ENCODE peak calls at places on chromosomes 3 and 15, in seven cellular contexts. A, P, K, R, Q, N and M are unnamed samples.

GRCh38 chr3:129602730-129603560 is 3.5 kb downstream of the PLXND1 start:
- DNase-seq in Q (no peak), A (peak), P (no peak), K (no peak), N (peak), R (no peak), M (no peak)

GRCh38 chr15:87267798-87268197 is 988.7 kb downstream of the NTRK3 start:
- DNase-seq in R (no peak), Q (no peak), N (no peak), K (no peak), P (no peak), A (peak), M (no peak)

GRCh38 chr3:179653777-179654117 is 907 bp downstream of the USP13 start:
- DNase-seq in K (no peak), N (no peak), R (no peak), A (no peak), Q (no peak), P (no peak), M (no peak)

GRCh38 chr15:62075595-62076279 is 9.0 kb downstream of the C2CD4A start:
- DNase-seq in P (no peak), N (no peak), K (no peak), Q (no peak), A (no peak), R (no peak), M (no peak)

GRCh38 chr3:125003369-125003853 is 52.4 kb downstream of the HEG1 start:
- DNase-seq in P (no peak), Q (no peak), A (no peak), K (no peak), R (no peak), N (no peak), M (no peak)

GRCh38 chr15:64713592-64713991 is 61.8 kb downstream of the RBPMS2 start:
- DNase-seq in N (no peak), K (no peak), Q (no peak), R (no peak), A (no peak), P (no peak), M (no peak)

GRCh38 chr3:58463181-58463941 is 28.5 kb upstream of the KCTD6 start:
- DNase-seq in N (peak), K (peak), Q (peak), A (peak), R (peak), P (no peak), M (peak)

GRCh38 chr3:7456376-7456775 is 595.5 kb downstream of the GRM7 start:
- DNase-seq in P (no peak), Q (no peak), R (no peak), N (no peak), K (no peak), A (no peak), M (no peak)

GRCh38 chr3:134336587-134336986 is 37.7 kb downstream of the AMOTL2 start:
- DNase-seq in K (no peak), R (no peak), A (peak), Q (no peak), P (no peak), N (peak), M (no peak)

GRCh38 chr3:48023377-48023776 is 7.2 kb upstream of the MAP4 start:
- DNase-seq in A (no peak), Q (no peak), R (no peak), K (no peak), P (no peak), N (no peak), M (no peak)

GRCh38 chr3:51938780-51939425 is 2.8 kb downstream of the RRP9 start:
- DNase-seq in P (no peak), R (no peak), A (no peak), K (no peak), N (peak), Q (no peak), M (no peak)

GRCh38 chr15:59691194-59691805 is 2.2 kb upstream of the BNIP2 start:
- DNase-seq in K (peak), R (peak), P (no peak), Q (peak), A (no peak), N (no peak), M (no peak)

GRCh38 chr3:126908752-126909275 is 74.1 kb upstream of the PLXNA1 start:
- DNase-seq in N (no peak), K (no peak), P (no peak), R (no peak), A (peak), Q (no peak), M (no peak)

GRCh38 chr15:69615756-69616155 is 163.1 kb downstream of the RPLP1 start:
- DNase-seq in Q (no peak), N (no peak), A (no peak), R (no peak), P (no peak), K (no peak), M (no peak)

GRCh38 chr15:100763764-100764750 is 115.6 kb upstream of the ALDH1A3 start:
- DNase-seq in R (no peak), P (no peak), K (no peak), A (no peak), Q (no peak), N (peak), M (no peak)

GRCh38 chr3:120688121-120688520 is 6.1 kb upstream of the HGD start:
- DNase-seq in Q (no peak), P (no peak), A (no peak), N (no peak), K (no peak), R (no peak), M (no peak)

GRCh38 chr15:66964111-66964738 is 101.2 kb upstream of the SMAD3 start:
- DNase-seq in N (peak), R (no peak), Q (no peak), P (no peak), K (no peak), A (no peak), M (no peak)

GRCh38 chr15:41490355-41490754 is 3.3 kb upstream of the ITPKA start:
- DNase-seq in N (no peak), R (no peak), P (no peak), Q (no peak), A (peak), K (peak), M (no peak)

GRCh38 chr3:156148946-156149348 is 28.6 kb downstream of the KCNAB1 start:
- DNase-seq in R (no peak), P (no peak), K (no peak), N (no peak), A (no peak), Q (no peak), M (no peak)

GRCh38 chr3:187243933-187244564 is 46.8 kb downstream of the RTP1 start:
- DNase-seq in R (no peak), A (no peak), N (no peak), Q (no peak), K (no peak), P (no peak), M (no peak)

GRCh38 chr3:71559021-71559420 is 24.5 kb downstream of the FOXP1 start:
- DNase-seq in K (no peak), R (no peak), P (no peak), A (no peak), N (no peak), Q (no peak), M (no peak)

GRCh38 chr3:8460815-8461482 is 40.7 kb upstream of the LMCD1 start:
- DNase-seq in N (no peak), R (no peak), Q (no peak), K (no peak), A (no peak), P (no peak), M (no peak)

GRCh38 chr3:130661116-130661515 is 85.5 kb downstream of the PIK3R4 start:
- DNase-seq in R (no peak), P (no peak), K (no peak), N (no peak), A (no peak), Q (no peak), M (no peak)

GRCh38 chr15:56205061-56205876 is 38.4 kb downstream of the RFX7 start:
- DNase-seq in K (no peak), R (no peak), N (no peak), A (no peak), Q (no peak), P (no peak), M (no peak)

GRCh38 chr15:51191766-51192165 is 97.1 kb upstream of the TNFAIP8L3 start:
- DNase-seq in Q (no peak), A (no peak), P (no peak), K (no peak), R (no peak), N (no peak), M (no peak)

GRCh38 chr3:137724240-137724639 is 39.9 kb upstream of the SOX14 start:
- DNase-seq in K (no peak), R (no peak), P (no peak), A (no peak), N (no peak), Q (no peak), M (no peak)

GRCh38 chr3:171168086-171168485 is 141.6 kb upstream of the SLC2A2 start:
- DNase-seq in Q (no peak), R (no peak), A (peak), K (no peak), N (no peak), P (no peak), M (no peak)

GRCh38 chr3:152320201-152320617 is 51.5 kb downstream of the MBNL1 start:
- DNase-seq in K (no peak), Q (no peak), N (no peak), A (no peak), P (no peak), R (no peak), M (no peak)

GRCh38 chr3:24240306-24240705 is 254.3 kb downstream of the THRB start:
- DNase-seq in P (no peak), Q (no peak), K (no peak), A (no peak), N (no peak), R (no peak), M (no peak)

GRCh38 chr3:184805351-184806038 is 6.5 kb upstream of the VPS8 start:
- DNase-seq in A (no peak), Q (no peak), P (no peak), K (no peak), R (no peak), N (no peak), M (no peak)